ENCODE peak calls at places on chromosomes 13 and 19, in nine cellular contexts. N, L, E, U, B, A, V, D and S are unnamed samples.

GRCh38 chr13:106176103-106176502 is 359.4 kb downstream of the EFNB2 start:
- DNase-seq in L (no peak), E (no peak), D (peak; percentile 33), N (no peak), V (no peak), U (no peak), A (no peak), B (no peak), S (peak; percentile 14)

GRCh38 chr19:1046117-1046626 is 6.3 kb downstream of the ABCA7 start:
- DNase-seq in L (no peak), N (no peak), U (no peak), B (no peak), D (no peak), A (no peak), E (no peak), V (no peak), S (no peak)

GRCh38 chr13:19622189-19622588 is 11.3 kb upstream of the MPHOSPH8 start:
- DNase-seq in V (no peak), L (no peak), A (no peak), N (no peak), E (no peak), D (no peak), U (no peak), B (no peak), S (no peak)

GRCh38 chr19:49847731-49848696 is 2.9 kb upstream of the PTOV1 start:
- DNase-seq in V (peak; percentile 54), N (no peak), A (no peak), D (peak; percentile 93), B (no peak), E (no peak), U (no peak), L (no peak), S (no peak)

GRCh38 chr13:48531416-48532145 is 1.3 kb downstream of the RCBTB2 start:
- DNase-seq in U (no peak), V (peak; percentile 24), E (no peak), D (no peak), B (no peak), N (no peak), L (no peak), A (peak; percentile 29), S (no peak)

GRCh38 chr19:5665781-5666513 is 14.4 kb downstream of the MICOS13 start:
- DNase-seq in E (no peak), U (no peak), A (no peak), B (no peak), L (no peak), N (no peak), V (no peak), D (peak; percentile 75), S (peak; percentile 70)

GRCh38 chr13:67557642-67558241 is 327.6 kb upstream of the PCDH9 start:
- DNase-seq in N (no peak), A (no peak), V (no peak), E (no peak), U (no peak), L (no peak), D (no peak), B (no peak), S (no peak)

GRCh38 chr19:4077800-4078683 is 11.3 kb upstream of the ZBTB7A start:
- DNase-seq in V (peak; percentile 52), N (no peak), E (no peak), D (peak; percentile 33), U (peak; percentile 88), A (peak; percentile 81), B (no peak), L (no peak), S (peak; percentile 28)

GRCh38 chr19:41330946-41331678 is 21.1 kb downstream of the CCDC97 start:
- DNase-seq in N (no peak), U (no peak), A (no peak), D (no peak), E (no peak), L (no peak), B (no peak), V (no peak), S (no peak)

GRCh38 chr19:368624-369020 is 24.0 kb upstream of the MIER2 start:
- DNase-seq in E (peak; percentile 16), N (no peak), U (no peak), B (peak; percentile 36), L (no peak), A (no peak), D (no peak), V (no peak), S (no peak)

GRCh38 chr19:16259385-16260159 is 61.9 kb downstream of the AP1M1 start:
- DNase-seq in N (no peak), D (no peak), U (no peak), A (no peak), L (no peak), B (no peak), E (no peak), V (no peak), S (no peak)

GRCh38 chr13:113831061-113831460 is 32.8 kb downstream of the GAS6 start:
- DNase-seq in E (no peak), D (no peak), V (no peak), B (no peak), L (no peak), N (no peak), U (no peak), A (no peak), S (no peak)

GRCh38 chr19:8468761-8469458 is 24.1 kb downstream of the HNRNPM start:
- DNase-seq in U (no peak), N (no peak), D (no peak), V (no peak), E (no peak), L (no peak), B (no peak), A (no peak), S (no peak)

GRCh38 chr19:658059-658839 is 4.8 kb downstream of the RNF126 start:
- DNase-seq in B (no peak), N (no peak), A (no peak), L (no peak), D (no peak), U (no peak), V (no peak), E (no peak), S (no peak)

GRCh38 chr19:2391118-2391725 is 31.2 kb downstream of the TMPRSS9 start:
- DNase-seq in L (no peak), U (peak; percentile 35), E (no peak), V (peak; percentile 60), N (peak; percentile 14), A (peak; percentile 48), B (no peak), D (peak; percentile 87), S (peak; percentile 81)

GRCh38 chr13:20843177-20843576 is 59.4 kb downstream of the XPO4 start:
- DNase-seq in B (no peak), U (peak; percentile 74), E (no peak), D (peak; percentile 71), A (no peak), V (no peak), L (no peak), N (no peak), S (peak; percentile 92)

GRCh38 chr19:29578349-29578748 is 27.7 kb upstream of the POP4 start:
- DNase-seq in A (no peak), N (no peak), E (no peak), U (no peak), D (no peak), B (no peak), V (no peak), L (no peak), S (no peak)

GRCh38 chr13:98089246-98089645 is 53.6 kb upstream of the FARP1 start:
- DNase-seq in B (no peak), V (no peak), D (peak; percentile 94), E (no peak), A (no peak), N (no peak), L (no peak), U (no peak), S (no peak)

GRCh38 chr13:80428344-80429096 is 87.6 kb upstream of the SPRY2 start:
- DNase-seq in A (no peak), V (peak; percentile 53), E (no peak), D (no peak), B (no peak), L (no peak), N (no peak), U (no peak), S (no peak)

GRCh38 chr19:15129856-15130580 is 22.8 kb downstream of the SYDE1 start:
- DNase-seq in B (no peak), N (no peak), L (no peak), U (no peak), V (no peak), D (no peak), A (peak; percentile 47), E (no peak), S (no peak)

GRCh38 chr19:49927526-49928264 is 1.3 kb upstream of the ATF5 start:
- DNase-seq in V (no peak), A (no peak), D (no peak), B (no peak), N (no peak), E (no peak), U (no peak), L (no peak), S (no peak)

GRCh38 chr19:40586611-40587010 is 9.9 kb downstream of the SHKBP1 start:
- DNase-seq in V (no peak), U (no peak), E (no peak), N (no peak), D (no peak), A (no peak), B (no peak), L (no peak), S (no peak)

GRCh38 chr13:24220086-24220703 is 59.7 kb downstream of the SPATA13 start:
- DNase-seq in L (no peak), B (no peak), D (peak; percentile 92), N (peak; percentile 51), E (peak; percentile 78), U (peak; percentile 70), V (peak; percentile 60), A (peak; percentile 78), S (peak; percentile 79)

GRCh38 chr13:97254809-97255208 is 32.7 kb downstream of the MBNL2 start:
- DNase-seq in L (no peak), N (no peak), A (no peak), V (no peak), E (no peak), U (no peak), D (peak; percentile 78), B (no peak), S (no peak)

GRCh38 chr19:1534972-1535371 is 11.1 kb downstream of the PLK5 start:
- DNase-seq in V (no peak), D (no peak), A (no peak), L (no peak), B (no peak), E (no peak), N (no peak), U (no peak), S (no peak)

GRCh38 chr13:41780736-41781708 is 179.9 kb downstream of the VWA8 start:
- DNase-seq in D (peak; percentile 82), V (no peak), E (no peak), L (no peak), U (peak; percentile 11), N (no peak), A (no peak), B (no peak), S (no peak)

GRCh38 chr13:45658586-45659235 is 43.2 kb upstream of the ERICH6B start:
- DNase-seq in E (no peak), B (no peak), L (no peak), N (no peak), U (no peak), A (no peak), D (peak; percentile 33), V (no peak), S (no peak)

GRCh38 chr13:85521586-85521985 is 277.6 kb downstream of the SLITRK6 start:
- DNase-seq in L (no peak), B (no peak), E (no peak), A (no peak), U (no peak), D (no peak), N (no peak), V (no peak), S (no peak)

GRCh38 chr13:51420681-51421476 is 32.0 kb downstream of the INTS6 start:
- DNase-seq in L (no peak), E (no peak), D (no peak), A (no peak), N (no peak), B (no peak), U (no peak), V (no peak), S (no peak)

GRCh38 chr13:47826481-47826880 is 174.6 kb downstream of the SUCLA2 start:
- DNase-seq in N (no peak), D (peak; percentile 65), L (no peak), A (no peak), V (no peak), E (no peak), U (no peak), B (no peak), S (no peak)

GRCh38 chr13:53204598-53204997 is 176.0 kb downstream of the OLFM4 start:
- DNase-seq in E (no peak), L (no peak), A (no peak), D (no peak), B (no peak), N (no peak), V (no peak), U (no peak), S (no peak)